ENCODE peak calls at places on chromosome 3, in nine cellular contexts. V is heart left ventricle, W is sigmoid colon, U is body of pancreas, O is tibial nerve, T is testis, P is HCT116, S is adrenal gland, J is stomach. E is an unnamed sample.

GRCh38 chr3:18442743-18443669 is 17.9 kb upstream of the SATB1 start:
- DNase-seq in V (no peak), W (no peak), U (no peak), O (no peak), T (no peak), P (no peak), S (no peak), J (no peak), E (no peak)

GRCh38 chr3:70832811-70833509 is 520.5 kb upstream of the MDFIC2 start:
- DNase-seq in V (no peak), W (no peak), U (no peak), O (no peak), T (no peak), P (no peak), S (no peak), J (no peak), E (no peak)

GRCh38 chr3:154334973-154335420 is 10.7 kb upstream of the DHX36 start:
- DNase-seq in V (no peak), W (no peak), U (no peak), O (no peak), T (no peak), P (no peak), S (no peak), J (no peak), E (no peak)

GRCh38 chr3:195697582-195698324 is 23.0 kb upstream of the MUC20 start:
- DNase-seq in V (no peak), W (no peak), U (peak; percentile 46), O (no peak), T (no peak), P (no peak), S (peak; percentile 66), J (no peak), E (no peak)

GRCh38 chr3:168384990-168385389 is 289.3 kb upstream of the GOLIM4 start:
- DNase-seq in V (no peak), W (no peak), U (no peak), O (no peak), T (no peak), P (no peak), S (no peak), J (no peak), E (no peak)

GRCh38 chr3:38497026-38497425 is 886 bp downstream of the EXOG start:
- DNase-seq in V (no peak), W (no peak), U (no peak), O (no peak), T (no peak), P (no peak), S (no peak), J (no peak), E (no peak)

GRCh38 chr3:129834580-129834979 is 58.9 kb downstream of the TMCC1 start:
- DNase-seq in V (no peak), W (no peak), U (no peak), O (no peak), T (no peak), P (no peak), S (no peak), J (no peak), E (no peak)

GRCh38 chr3:172159376-172159775 is 120.0 kb downstream of the FNDC3B start:
- DNase-seq in V (no peak), W (no peak), U (no peak), O (no peak), T (no peak), P (no peak), S (no peak), J (no peak), E (no peak)

GRCh38 chr3:110881069-110881468 is 190.5 kb upstream of the NECTIN3 start:
- DNase-seq in V (peak; percentile 19), W (peak; percentile 87), U (peak; percentile 85), O (no peak), T (peak; percentile 70), P (peak; percentile 24), S (peak; percentile 80), J (peak; percentile 89), E (peak; percentile 12)

GRCh38 chr3:149655826-149656599 is 1.8 kb downstream of the WWTR1 start:
- DNase-seq in V (no peak), W (no peak), U (no peak), O (no peak), T (no peak), P (no peak), S (no peak), J (no peak), E (no peak)

GRCh38 chr3:105334138-105334882 is 32.4 kb upstream of the ALCAM start:
- DNase-seq in V (no peak), W (no peak), U (no peak), O (no peak), T (no peak), P (no peak), S (no peak), J (no peak), E (no peak)

GRCh38 chr3:12990781-12991480 is 82.3 kb downstream of the IQSEC1 start:
- DNase-seq in V (no peak), W (no peak), U (no peak), O (no peak), T (no peak), P (no peak), S (peak; percentile 32), J (no peak), E (no peak)

GRCh38 chr3:148861277-148861869 is 3.7 kb upstream of the CPA3 start:
- DNase-seq in V (no peak), W (no peak), U (no peak), O (no peak), T (no peak), P (peak; percentile 40), S (no peak), J (no peak), E (no peak)

GRCh38 chr3:98390366-98390765 is at the start of gene OR5K3:
- DNase-seq in V (no peak), W (no peak), U (no peak), O (no peak), T (no peak), P (no peak), S (no peak), J (no peak), E (no peak)

GRCh38 chr3:61381745-61382392 is 130.6 kb upstream of the FHIT start:
- DNase-seq in V (no peak), W (no peak), U (peak; percentile 23), O (no peak), T (peak; percentile 18), P (peak; percentile 48), S (peak; percentile 14), J (no peak), E (no peak)

GRCh38 chr3:102599819-102600576 is 165.2 kb downstream of the ZPLD1 start:
- DNase-seq in V (no peak), W (no peak), U (no peak), O (no peak), T (no peak), P (no peak), S (no peak), J (no peak), E (no peak)

GRCh38 chr3:9949115-9949514 is 3.1 kb downstream of the PRRT3 start:
- DNase-seq in V (no peak), W (no peak), U (no peak), O (no peak), T (no peak), P (no peak), S (no peak), J (no peak), E (no peak)

GRCh38 chr3:9945358-9945757 is 6.8 kb downstream of the PRRT3 start:
- DNase-seq in V (no peak), W (no peak), U (no peak), O (no peak), T (no peak), P (no peak), S (no peak), J (no peak), E (no peak)

GRCh38 chr3:9948586-9948985 is 3.6 kb downstream of the PRRT3 start:
- DNase-seq in V (no peak), W (no peak), U (no peak), O (no peak), T (no peak), P (no peak), S (no peak), J (no peak), E (no peak)

GRCh38 chr3:9946112-9947024 is 5.8 kb downstream of the PRRT3 start:
- DNase-seq in V (peak; percentile 88), W (peak; percentile 96), U (peak; percentile 94), O (peak; percentile 75), T (peak; percentile 94), P (peak; percentile 80), S (peak; percentile 93), J (peak; percentile 92), E (peak; percentile 87)

GRCh38 chr3:9947025-9947995 is 4.9 kb downstream of the PRRT3 start:
- DNase-seq in V (peak; percentile 63), W (peak; percentile 91), U (peak; percentile 88), O (peak; percentile 31), T (peak; percentile 78), P (peak; percentile 74), S (peak; percentile 88), J (peak; percentile 81), E (peak; percentile 65)
- TF ChIP-seq POLR2A in V (no peak), W (no peak), U (no peak), O (peak; percentile 35), T (no peak), P (peak; percentile 84), S (peak; percentile 62), J (no peak), E (no peak)

DNA sequence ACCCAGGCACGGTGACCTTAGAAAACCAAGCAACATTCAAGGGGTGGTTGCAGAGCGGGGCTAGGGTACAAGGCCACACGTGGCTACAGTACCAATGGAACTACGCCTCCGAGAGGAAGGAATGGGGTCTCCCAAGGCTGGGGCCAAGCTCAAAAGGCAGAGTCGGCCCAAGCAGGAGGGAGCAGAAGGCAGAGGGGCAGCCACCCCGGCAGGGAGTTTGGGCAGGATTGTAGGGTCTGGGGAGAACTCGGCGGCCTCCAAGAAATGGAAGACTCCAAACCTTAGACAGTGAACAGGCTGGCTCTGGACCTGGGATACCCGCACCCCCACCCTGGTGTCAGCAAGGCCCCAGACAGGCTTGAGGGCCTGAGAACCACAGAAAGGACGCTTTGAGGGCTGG is 28.7 kb downstream of the ATRIP start:
- DNase-seq in V (no peak), W (no peak), U (no peak), O (no peak), T (no peak), P (no peak), S (no peak), J (no peak), E (no peak)
- H3K4me3 ChIP-seq in V (no peak overlapping the region), W (no peak overlapping the region), U (no peak overlapping the region), O (no peak overlapping the region), T (no peak overlapping the region), P (no peak overlapping the region), S (no peak overlapping the region), J (no peak overlapping the region), E (no peak overlapping the region)

GRCh38 chr3:181695661-181696491 is 15.8 kb upstream of the SOX2 start:
- DNase-seq in V (no peak), W (no peak), U (no peak), O (no peak), T (peak; percentile 56), P (no peak), S (no peak), J (peak; percentile 38), E (no peak)
- H3K27me3 ChIP-seq in V (peaks cover 44% of the 10 kb centered on the region), W (peaks cover 43% of the 10 kb centered on the region), U (peaks cover 42% of the 10 kb centered on the region), O (peaks cover 11% of the 10 kb centered on the region), T (no peaks in the 10 kb centered on the region), P (no peaks in the 10 kb centered on the region), S (peaks cover 45% of the 10 kb centered on the region), J (peaks cover 49% of the 10 kb centered on the region), E (peaks cover 39% of the 10 kb centered on the region)

GRCh38 chr3:11719406-11720219 is 75.9 kb upstream of the VGLL4 start:
- DNase-seq in V (peak; percentile 78), W (peak; percentile 85), U (peak; percentile 95), O (peak; percentile 27), T (peak; percentile 91), P (peak; percentile 78), S (peak; percentile 82), J (peak; percentile 95), E (peak; percentile 75)
- TF ChIP-seq POLR2A in V (no peak), W (no peak), U (peak; percentile 76), O (peak; percentile 45), T (no peak), P (no peak), S (peak; percentile 44), J (no peak), E (peak; percentile 61)

GRCh38 chr3:183265157-183265642 is 12.1 kb downstream of the B3GNT5 start:
- DNase-seq in V (peak; percentile 57), W (peak; percentile 68), U (peak; percentile 50), O (no peak), T (peak; percentile 32), P (no peak), S (no peak), J (no peak), E (peak; percentile 28)
- H3K4me3 ChIP-seq in V (no peak overlapping the region), W (no peak overlapping the region), U (no peak overlapping the region), O (peak overlapping the region; percentile 14), T (no peak overlapping the region), P (no peak overlapping the region), S (no peak overlapping the region), J (no peak overlapping the region), E (peak overlapping the region; percentile 3)

E was measured in uterus.